ENCODE peak calls at places on chromosome 13, in four cellular contexts. One of them, this sample, is unnamed.

GRCh38 chr13:101706651-101707050 is 254.2 kb downstream of the ITGBL1 start:
- DNase-seq in heart right ventricle: no peak
- DNase-seq in upper lobe of right lung: no peak
- DNase-seq in tibial nerve: no peak
- DNase-seq in this sample: peak; percentile 40

GRCh38 chr13:28583661-28584091 is 75.3 kb upstream of the POMP start:
- DNase-seq in upper lobe of right lung: no peak
- DNase-seq in heart right ventricle: no peak
- DNase-seq in tibial nerve: no peak
- DNase-seq in this sample: no peak

GRCh38 chr13:73809561-73809960 is 324.6 kb downstream of the KLF12 start:
- DNase-seq in heart right ventricle: no peak
- DNase-seq in upper lobe of right lung: no peak
- DNase-seq in tibial nerve: no peak
- DNase-seq in this sample: peak; percentile 48

GRCh38 chr13:27834095-27834494 is 41.8 kb downstream of the GSX1 start:
- DNase-seq in upper lobe of right lung: no peak
- DNase-seq in heart right ventricle: no peak
- DNase-seq in tibial nerve: no peak
- DNase-seq in this sample: no peak

GRCh38 chr13:26310470-26310869 is 56.5 kb downstream of the CDK8 start:
- DNase-seq in heart right ventricle: no peak
- DNase-seq in tibial nerve: no peak
- DNase-seq in upper lobe of right lung: no peak
- DNase-seq in this sample: no peak

GRCh38 chr13:45196622-45197021 is 4.2 kb downstream of the KCTD4 start:
- DNase-seq in heart right ventricle: no peak
- DNase-seq in tibial nerve: no peak
- DNase-seq in upper lobe of right lung: no peak
- DNase-seq in this sample: peak; percentile 90

GRCh38 chr13:29535663-29536655 is 59.5 kb downstream of the SLC7A1 start:
- DNase-seq in tibial nerve: no peak
- DNase-seq in upper lobe of right lung: no peak
- DNase-seq in heart right ventricle: no peak
- DNase-seq in this sample: no peak

GRCh38 chr13:30708541-30708940 is 26.8 kb upstream of the ALOX5AP start:
- DNase-seq in tibial nerve: no peak
- DNase-seq in upper lobe of right lung: no peak
- DNase-seq in heart right ventricle: no peak
- DNase-seq in this sample: no peak

GRCh38 chr13:27619711-27620376 is 485 bp downstream of the LNX2 start:
- DNase-seq in upper lobe of right lung: no peak
- DNase-seq in tibial nerve: peak; percentile 15
- DNase-seq in heart right ventricle: peak; percentile 37
- DNase-seq in this sample: peak; percentile 42

GRCh38 chr13:36887758-36888521 is 32.1 kb downstream of the SMAD9 start:
- DNase-seq in heart right ventricle: no peak
- DNase-seq in tibial nerve: no peak
- DNase-seq in upper lobe of right lung: no peak
- DNase-seq in this sample: no peak

GRCh38 chr13:52130641-52131040 is 1.8 kb upstream of the NEK5 start:
- DNase-seq in tibial nerve: no peak
- DNase-seq in heart right ventricle: no peak
- DNase-seq in upper lobe of right lung: no peak
- DNase-seq in this sample: peak; percentile 47

GRCh38 chr13:91172160-91172559 is 175.3 kb upstream of the MIR17HG start:
- DNase-seq in upper lobe of right lung: no peak
- DNase-seq in tibial nerve: no peak
- DNase-seq in heart right ventricle: no peak
- DNase-seq in this sample: no peak

GRCh38 chr13:41613984-41614581 is 156.7 kb downstream of the RGCC start:
- DNase-seq in heart right ventricle: peak; percentile 77
- DNase-seq in tibial nerve: no peak
- DNase-seq in upper lobe of right lung: peak; percentile 64
- DNase-seq in this sample: no peak

GRCh38 chr13:100625447-100625846 is 36.9 kb upstream of the GGACT start:
- DNase-seq in tibial nerve: no peak
- DNase-seq in upper lobe of right lung: no peak
- DNase-seq in heart right ventricle: no peak
- DNase-seq in this sample: no peak

GRCh38 chr13:41465215-41465907 is 8.0 kb downstream of the RGCC start:
- DNase-seq in tibial nerve: no peak
- DNase-seq in heart right ventricle: peak; percentile 66
- DNase-seq in upper lobe of right lung: peak; percentile 77
- DNase-seq in this sample: peak; percentile 59

GRCh38 chr13:89694471-89694870 is 1653.0 kb upstream of the MIR17HG start:
- DNase-seq in tibial nerve: no peak
- DNase-seq in heart right ventricle: no peak
- DNase-seq in upper lobe of right lung: no peak
- DNase-seq in this sample: no peak

GRCh38 chr13:25886438-25887214 is 165.2 kb downstream of the SHISA2 start:
- DNase-seq in heart right ventricle: no peak
- DNase-seq in upper lobe of right lung: no peak
- DNase-seq in tibial nerve: no peak
- DNase-seq in this sample: peak; percentile 79

GRCh38 chr13:96130818-96131217 is 40.9 kb downstream of the HS6ST3 start:
- DNase-seq in heart right ventricle: no peak
- DNase-seq in tibial nerve: no peak
- DNase-seq in upper lobe of right lung: no peak
- DNase-seq in this sample: no peak

GRCh38 chr13:28199089-28199488 is 60.7 kb downstream of the PAN3 start:
- DNase-seq in tibial nerve: no peak
- DNase-seq in upper lobe of right lung: no peak
- DNase-seq in heart right ventricle: no peak
- DNase-seq in this sample: no peak

GRCh38 chr13:100394005-100394695 is 194.4 kb downstream of the GGACT start:
- DNase-seq in tibial nerve: no peak
- DNase-seq in upper lobe of right lung: no peak
- DNase-seq in heart right ventricle: peak; percentile 8
- DNase-seq in this sample: no peak

GRCh38 chr13:79898996-79899395 is 418.0 kb downstream of the NDFIP2 start:
- DNase-seq in tibial nerve: no peak
- DNase-seq in upper lobe of right lung: no peak
- DNase-seq in heart right ventricle: no peak
- DNase-seq in this sample: peak; percentile 44

GRCh38 chr13:99628442-99628841 is 127.2 kb downstream of the TM9SF2 start:
- DNase-seq in upper lobe of right lung: no peak
- DNase-seq in heart right ventricle: no peak
- DNase-seq in tibial nerve: no peak
- DNase-seq in this sample: no peak

GRCh38 chr13:31965361-31966066 is 66.1 kb upstream of the FRY start:
- DNase-seq in heart right ventricle: no peak
- DNase-seq in upper lobe of right lung: no peak
- DNase-seq in tibial nerve: no peak
- DNase-seq in this sample: peak; percentile 44

GRCh38 chr13:40665754-40666057 is 735 bp downstream of the FOXO1 start:
- DNase-seq in tibial nerve: no peak
- DNase-seq in upper lobe of right lung: no peak
- DNase-seq in heart right ventricle: no peak
- DNase-seq in this sample: no peak

GRCh38 chr13:50713849-50714248 is 129.6 kb downstream of the DLEU7 start:
- DNase-seq in upper lobe of right lung: no peak
- DNase-seq in heart right ventricle: no peak
- DNase-seq in tibial nerve: no peak
- DNase-seq in this sample: peak; percentile 63

GRCh38 chr13:111177803-111178389 is 62.8 kb downstream of the ARHGEF7 start:
- DNase-seq in upper lobe of right lung: no peak
- DNase-seq in heart right ventricle: no peak
- DNase-seq in tibial nerve: no peak
- DNase-seq in this sample: peak; percentile 72

GRCh38 chr13:111178417-111178816 is 63.3 kb downstream of the ARHGEF7 start:
- DNase-seq in tibial nerve: no peak
- DNase-seq in upper lobe of right lung: no peak
- DNase-seq in heart right ventricle: no peak
- DNase-seq in this sample: no peak

GRCh38 chr13:111177081-111177711 is 62.1 kb downstream of the ARHGEF7 start:
- DNase-seq in tibial nerve: no peak
- DNase-seq in upper lobe of right lung: no peak
- DNase-seq in heart right ventricle: peak; percentile 77
- DNase-seq in this sample: peak; percentile 19

GRCh38 chr13:111181977-111182376 is 66.9 kb downstream of the ARHGEF7 start:
- DNase-seq in upper lobe of right lung: no peak
- DNase-seq in tibial nerve: no peak
- DNase-seq in heart right ventricle: no peak
- DNase-seq in this sample: no peak

DNA sequence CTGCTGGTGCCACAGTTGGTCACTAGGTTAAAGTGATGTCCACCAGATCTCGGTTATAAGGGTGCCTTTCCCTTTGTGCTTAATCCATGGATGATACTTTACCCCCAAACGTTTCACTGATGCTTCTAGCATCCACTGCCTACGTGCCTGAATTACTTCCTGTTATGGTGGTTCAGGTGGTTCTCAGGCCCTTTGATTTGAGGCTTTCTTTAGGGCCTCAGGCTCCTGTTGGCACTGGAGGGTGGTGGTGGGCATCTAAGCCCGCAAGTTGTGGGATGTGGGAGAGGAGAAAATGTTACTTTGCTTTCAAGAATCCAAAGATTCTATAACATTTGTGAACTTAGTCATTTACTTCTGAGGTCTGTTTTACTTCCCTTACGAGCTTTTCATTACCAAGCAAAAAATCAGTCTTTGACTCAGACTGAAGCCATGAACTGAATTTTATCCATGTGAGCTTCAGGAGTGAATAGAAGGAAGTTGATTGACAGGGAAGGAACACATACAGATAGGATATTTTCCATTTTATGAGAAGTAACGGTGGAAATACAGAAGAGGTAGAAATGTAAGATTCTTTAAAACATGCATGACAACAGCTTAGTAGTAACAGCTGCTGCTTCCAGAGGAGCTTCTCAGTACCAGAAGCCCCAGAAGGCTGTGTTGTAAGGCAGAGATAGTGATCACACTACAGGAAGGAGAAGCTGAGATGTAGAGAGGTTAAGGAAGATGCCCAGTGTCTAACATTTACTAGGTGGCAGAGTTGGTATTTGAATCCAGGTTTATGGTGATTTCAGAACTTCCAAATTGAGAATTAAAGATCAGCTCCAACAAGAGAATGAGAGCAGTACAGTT is 65.0 kb downstream of the ARHGEF7 start:
- DNase-seq in tibial nerve: no peak
- DNase-seq in upper lobe of right lung: no peak
- DNase-seq in heart right ventricle: no peak
- DNase-seq in this sample: no peak
- H3K27ac ChIP-seq in tibial nerve: peak overlapping the region; percentile 86
- H3K27ac ChIP-seq in upper lobe of right lung: peak overlapping the region; percentile 32
- H3K27ac ChIP-seq in heart right ventricle: peak overlapping the region; percentile 64
- H3K27ac ChIP-seq in this sample: no peak overlapping the region

DNA sequence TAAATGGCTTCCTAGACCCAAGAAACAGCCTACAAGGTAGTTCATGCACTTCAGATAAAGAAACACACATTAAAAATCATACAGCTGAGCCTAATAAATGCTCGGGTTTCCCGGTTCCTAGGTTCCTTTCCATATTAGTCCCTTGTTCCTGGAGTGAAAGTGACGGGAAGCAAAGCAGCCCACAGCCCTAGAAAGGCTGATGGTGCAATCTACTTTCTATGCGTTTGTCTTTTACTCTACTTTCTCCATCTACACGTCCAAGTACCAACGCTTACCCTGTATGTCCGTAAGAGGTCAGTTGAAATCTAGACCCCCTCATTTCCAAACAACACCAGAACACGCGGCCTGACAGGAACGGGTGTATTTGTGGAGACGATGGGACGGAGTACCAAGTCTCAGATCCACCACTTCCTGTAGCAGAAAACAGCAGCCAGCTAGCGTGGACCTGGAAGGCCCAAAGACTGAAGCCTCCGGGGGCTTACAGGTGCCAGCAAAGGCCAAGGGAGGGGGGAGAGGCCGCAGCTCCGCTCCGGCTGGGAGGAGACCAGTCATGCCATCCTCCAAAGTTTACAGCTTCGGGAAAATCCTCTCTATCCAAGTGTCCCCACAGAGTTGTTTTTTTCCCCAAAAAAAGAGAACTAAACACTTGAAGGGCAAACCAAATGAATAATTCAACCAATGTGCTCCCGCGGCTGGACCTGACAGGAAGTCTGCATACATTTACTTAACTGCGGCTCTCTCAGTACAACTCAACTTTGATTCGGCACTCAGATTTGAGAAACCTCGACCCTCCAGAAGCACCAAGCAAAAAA is 34.1 kb downstream of the STK24 start:
- DNase-seq in tibial nerve: no peak
- DNase-seq in heart right ventricle: no peak
- DNase-seq in upper lobe of right lung: peak; percentile 49
- DNase-seq in this sample: no peak
- H3K27ac ChIP-seq in tibial nerve: peak overlapping the region; percentile 62
- H3K27ac ChIP-seq in heart right ventricle: peak overlapping the region; percentile 22
- H3K27ac ChIP-seq in upper lobe of right lung: peak overlapping the region; percentile 28
- H3K27ac ChIP-seq in this sample: no peak overlapping the region

DNA sequence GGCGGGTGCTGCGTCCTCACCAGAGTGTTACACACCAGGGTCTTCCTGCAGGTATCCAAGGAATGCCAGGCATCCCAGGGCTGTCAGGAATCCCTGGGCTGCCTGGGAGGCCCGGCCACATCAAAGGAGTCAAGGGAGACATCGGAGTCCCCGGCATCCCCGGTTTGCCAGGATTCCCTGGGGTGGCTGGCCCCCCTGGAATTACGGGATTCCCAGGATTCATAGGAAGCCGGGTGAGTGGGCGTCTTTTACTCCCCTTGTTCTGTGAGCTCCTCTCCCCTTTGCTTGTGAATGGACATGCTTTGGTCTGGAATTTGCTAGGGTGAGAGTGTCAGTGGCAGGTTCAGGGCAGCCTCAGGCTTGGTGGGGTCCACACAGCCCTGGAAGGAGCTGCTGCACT is 75.9 kb downstream of the RAB20 start:
- DNase-seq in tibial nerve: no peak
- DNase-seq in heart right ventricle: no peak
- DNase-seq in upper lobe of right lung: no peak
- DNase-seq in this sample: no peak
- H3K27ac ChIP-seq in tibial nerve: no peak overlapping the region
- H3K27ac ChIP-seq in heart right ventricle: no peak overlapping the region
- H3K27ac ChIP-seq in upper lobe of right lung: no peak overlapping the region
- H3K27ac ChIP-seq in this sample: no peak overlapping the region

GRCh38 chr13:75762967-75763366 is 126.8 kb downstream of the LMO7 start:
- DNase-seq in heart right ventricle: no peak
- DNase-seq in upper lobe of right lung: no peak
- DNase-seq in tibial nerve: no peak
- DNase-seq in this sample: no peak

GRCh38 chr13:75766636-75767035 is 130.5 kb downstream of the LMO7 start:
- DNase-seq in heart right ventricle: no peak
- DNase-seq in tibial nerve: no peak
- DNase-seq in upper lobe of right lung: no peak
- DNase-seq in this sample: no peak

GRCh38 chr13:75762066-75762937 is 126.2 kb downstream of the LMO7 start:
- DNase-seq in heart right ventricle: no peak
- DNase-seq in tibial nerve: no peak
- DNase-seq in upper lobe of right lung: no peak
- DNase-seq in this sample: peak; percentile 86

GRCh38 chr13:75763511-75763910 is 127.4 kb downstream of the LMO7 start:
- DNase-seq in tibial nerve: no peak
- DNase-seq in heart right ventricle: no peak
- DNase-seq in upper lobe of right lung: no peak
- DNase-seq in this sample: no peak

DNA sequence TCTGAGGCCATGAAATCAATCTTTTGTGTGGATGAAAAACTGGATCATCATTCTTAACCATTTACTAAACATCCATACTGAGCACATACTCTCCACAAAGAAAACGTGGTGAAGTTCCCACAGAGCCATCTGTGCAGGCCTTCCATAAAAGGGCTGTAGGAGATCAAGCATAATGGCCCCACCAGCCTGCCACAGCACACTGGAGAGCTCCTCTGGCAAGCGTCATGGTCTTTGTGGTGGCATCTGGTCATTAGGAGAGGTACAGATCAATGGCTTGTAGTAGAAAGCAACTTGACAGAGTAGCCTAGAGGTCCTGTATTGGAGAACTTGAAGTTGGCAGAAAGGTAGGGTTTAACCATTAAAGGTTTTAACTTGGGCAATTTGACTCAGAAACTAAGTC is 128.1 kb downstream of the LMO7 start:
- DNase-seq in upper lobe of right lung: no peak
- DNase-seq in tibial nerve: no peak
- DNase-seq in heart right ventricle: no peak
- DNase-seq in this sample: no peak
- H3K27ac ChIP-seq in upper lobe of right lung: peak overlapping the region; percentile 90
- H3K27ac ChIP-seq in tibial nerve: peak overlapping the region; percentile 22
- H3K27ac ChIP-seq in heart right ventricle: no peak overlapping the region
- H3K27ac ChIP-seq in this sample: peak overlapping the region; percentile 9